ENCODE peak calls at places on chromosomes 13 and 19, in seven cellular contexts. C is H1, S is GM12891, R is K562, J is HepG2, A is GM12878, M is SK-N-SH. V is an unnamed sample.

GRCh38 chr13:100533588-100534041 is 55.0 kb downstream of the GGACT start:
- DNase-seq in R (no peak), C (no peak), S (no peak), A (no peak), J (peak), M (no peak), V (no peak)

GRCh38 chr13:63567031-63567430 is 2151.4 kb upstream of the PCDH20 start:
- DNase-seq in A (no peak), M (no peak), R (no peak), C (no peak), J (no peak), S (no peak), V (no peak)

GRCh38 chr19:47284324-47284899 is 9.7 kb downstream of the INAFM1 start:
- DNase-seq in C (no peak), J (peak), R (peak), M (peak), A (no peak), S (no peak), V (no peak)

GRCh38 chr13:38399540-38399939 is 49.9 kb downstream of the UFM1 start:
- DNase-seq in A (no peak), R (no peak), C (no peak), S (no peak), J (no peak), M (no peak), V (no peak)

GRCh38 chr13:46232281-46232680 is 20.6 kb downstream of the LRRC63 start:
- DNase-seq in A (no peak), J (no peak), S (no peak), C (no peak), M (no peak), R (no peak), V (no peak)

GRCh38 chr13:24651718-24652345 is 28.4 kb upstream of the ATP12A start:
- DNase-seq in R (no peak), M (no peak), J (no peak), C (no peak), S (no peak), A (no peak), V (no peak)

GRCh38 chr19:14441041-14441938 is 8.2 kb downstream of the PKN1 start:
- DNase-seq in S (no peak), J (no peak), C (no peak), M (peak), A (no peak), R (no peak), V (no peak)

GRCh38 chr19:31946491-31946890 is 398.9 kb upstream of the ZNF507 start:
- DNase-seq in M (no peak), S (no peak), A (no peak), R (no peak), J (no peak), C (no peak), V (no peak)

GRCh38 chr13:98493035-98493401 is 83.9 kb downstream of the STK24 start:
- DNase-seq in C (no peak), M (no peak), S (no peak), A (no peak), J (no peak), R (no peak), V (no peak)

GRCh38 chr19:4660181-4660791 is 9.9 kb downstream of the MYDGF start:
- DNase-seq in A (no peak), J (peak), R (peak), C (no peak), S (no peak), M (no peak), V (no peak)

GRCh38 chr19:17703823-17704463 is 15.3 kb upstream of the MAP1S start:
- DNase-seq in S (no peak), J (peak), C (no peak), M (peak), R (peak), A (no peak), V (no peak)

GRCh38 chr13:36418022-36418805 is 14.1 kb upstream of the CCNA1 start:
- DNase-seq in M (no peak), A (peak), R (no peak), S (no peak), J (no peak), C (no peak), V (no peak)

GRCh38 chr19:44961821-44962220 is 6.6 kb downstream of the CLPTM1 start:
- DNase-seq in C (no peak), R (no peak), M (no peak), S (no peak), A (no peak), J (no peak), V (no peak)

GRCh38 chr19:29843180-29844051 is 31.6 kb downstream of the CCNE1 start:
- DNase-seq in A (no peak), C (no peak), R (peak), S (no peak), J (no peak), M (no peak), V (no peak)

DNA sequence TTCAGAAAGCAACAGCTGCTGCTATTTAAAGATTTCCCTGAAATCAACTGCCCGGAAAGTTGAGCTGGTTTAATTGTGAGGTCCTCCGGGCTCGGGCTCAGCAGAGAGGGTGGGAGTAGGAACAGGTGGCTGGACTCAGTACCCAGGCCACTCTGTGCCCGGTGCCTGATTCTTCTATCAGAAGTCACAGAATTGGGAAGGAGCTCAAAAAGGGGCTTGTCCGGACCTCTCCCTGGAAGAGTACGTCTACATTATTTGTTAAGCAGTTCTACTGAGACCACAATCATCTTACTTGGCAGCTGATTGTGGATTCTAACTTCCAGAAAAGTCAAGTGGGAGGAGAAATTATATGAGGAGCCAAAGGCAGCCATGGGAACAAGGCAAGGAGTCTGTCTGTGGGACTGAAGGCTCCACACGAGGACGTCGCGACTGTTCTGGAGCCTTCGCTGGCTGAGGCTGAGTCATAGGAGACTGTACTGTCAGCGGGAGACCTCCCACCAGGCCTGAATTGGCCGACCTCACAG is 91.7 kb upstream of the ANKRD10 start:
- DNase-seq in C (no peak), J (no peak), M (no peak), A (no peak), R (peak), S (no peak), V (no peak)
- TF ChIP-seq POLR2AphosphoS5 in C (no peak), J (no peak), M (no peak), A (no peak), R (no peak), S (no peak), V (no peak)

DNA sequence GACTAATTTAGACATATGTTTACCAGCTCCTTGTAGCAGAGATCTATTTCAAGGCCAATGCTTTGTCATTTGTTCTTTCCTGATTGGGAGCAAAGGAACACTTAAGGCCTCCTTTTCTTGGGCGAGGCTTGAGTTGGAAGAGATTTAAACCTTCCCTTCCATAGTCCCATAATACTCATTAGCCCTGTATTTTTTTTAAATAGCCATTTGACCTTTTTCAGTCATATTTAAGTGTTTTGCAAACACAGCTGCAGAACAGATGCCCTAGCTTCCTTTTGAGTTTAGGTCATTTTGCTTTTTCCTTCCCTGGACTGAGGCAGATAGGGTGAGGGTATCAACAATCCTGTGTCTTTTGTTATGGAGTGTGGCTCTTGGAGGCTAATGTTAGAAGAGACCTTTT is 198.3 kb downstream of the NBEA start:
- DNase-seq in S (no peak), A (no peak), M (no peak), C (no peak), R (no peak), J (no peak), V (no peak)
- TF ChIP-seq TAF1 in S (no peak), A (no peak), M (no peak), C (no peak), R (no peak), J (no peak), V (no peak)

GRCh38 chr13:30113531-30113930 is 193.8 kb downstream of the KATNAL1 start:
- DNase-seq in J (no peak), M (no peak), C (no peak), S (no peak), A (no peak), R (peak), V (no peak)

GRCh38 chr13:30111810-30112209 is 195.5 kb downstream of the KATNAL1 start:
- DNase-seq in A (no peak), M (no peak), C (no peak), R (no peak), S (no peak), J (peak), V (no peak)

GRCh38 chr13:30114586-30115256 is 192.6 kb downstream of the KATNAL1 start:
- DNase-seq in J (peak), A (no peak), S (peak), M (peak), C (peak), R (peak), V (peak)

GRCh38 chr13:30113983-30114491 is 193.3 kb downstream of the KATNAL1 start:
- DNase-seq in A (no peak), M (no peak), S (no peak), J (peak), R (peak), C (no peak), V (no peak)

DNA sequence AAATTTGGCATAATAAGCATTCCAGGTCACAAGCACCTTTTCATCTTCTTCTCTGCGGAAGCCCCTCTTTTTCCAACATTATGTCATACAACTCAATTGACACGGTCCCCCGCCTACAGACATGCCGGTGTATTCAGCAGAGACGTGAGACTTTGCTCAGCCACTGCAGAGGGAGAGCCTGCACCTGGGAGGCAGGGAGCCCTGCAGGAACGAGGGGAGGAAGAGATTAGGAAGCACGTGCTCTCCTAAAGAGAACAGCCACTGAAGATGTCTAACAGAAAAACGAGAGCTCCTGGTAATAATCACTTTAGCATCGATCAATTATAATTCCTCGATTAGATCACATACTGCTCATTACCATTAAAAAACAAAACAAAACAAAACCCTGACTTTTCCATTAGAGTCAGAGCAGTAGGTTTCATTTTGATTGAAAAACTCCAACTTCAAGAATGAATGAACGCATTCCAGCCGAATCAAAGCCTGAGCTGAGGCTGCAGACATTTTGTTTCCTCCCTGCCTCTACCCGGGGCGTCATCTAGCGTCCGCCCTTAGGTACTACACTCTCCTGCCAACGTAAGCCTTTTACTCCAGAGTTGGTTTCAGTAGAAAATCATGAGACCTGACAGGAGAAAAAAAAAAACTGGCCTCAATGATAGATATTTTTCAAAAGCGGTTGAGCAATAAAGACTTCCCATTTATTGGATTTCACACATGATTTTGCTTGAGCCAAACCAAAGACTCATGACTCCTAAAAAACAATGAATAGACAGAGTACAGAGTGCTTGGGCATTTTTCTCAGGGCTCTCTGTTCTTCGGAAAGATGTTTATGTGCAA is 194.5 kb downstream of the KATNAL1 start:
- DNase-seq in C (peak), J (peak), S (peak), A (no peak), M (peak), R (peak), V (peak)
- TF ChIP-seq POLR2AphosphoS5 in C (no peak), J (no peak), S (no peak), A (no peak), M (no peak), R (no peak), V (no peak)

GRCh38 chr19:6220385-6221191 is 59.2 kb downstream of the MLLT1 start:
- DNase-seq in C (no peak), M (no peak), A (no peak), R (no peak), S (no peak), J (no peak), V (no peak)
- TF ChIP-seq TAF1 in C (no peak), M (no peak), A (no peak), R (no peak), S (no peak), J (no peak), V (no peak)

GRCh38 chr19:12996542-12997094 is 1.3 kb downstream of the NFIX start:
- DNase-seq in A (no peak), C (no peak), J (peak), R (peak), M (peak), S (no peak), V (no peak)
- TF ChIP-seq POLR2AphosphoS5 in A (no peak), C (no peak), J (no peak), R (no peak), M (no peak), S (no peak), V (no peak)

DNA sequence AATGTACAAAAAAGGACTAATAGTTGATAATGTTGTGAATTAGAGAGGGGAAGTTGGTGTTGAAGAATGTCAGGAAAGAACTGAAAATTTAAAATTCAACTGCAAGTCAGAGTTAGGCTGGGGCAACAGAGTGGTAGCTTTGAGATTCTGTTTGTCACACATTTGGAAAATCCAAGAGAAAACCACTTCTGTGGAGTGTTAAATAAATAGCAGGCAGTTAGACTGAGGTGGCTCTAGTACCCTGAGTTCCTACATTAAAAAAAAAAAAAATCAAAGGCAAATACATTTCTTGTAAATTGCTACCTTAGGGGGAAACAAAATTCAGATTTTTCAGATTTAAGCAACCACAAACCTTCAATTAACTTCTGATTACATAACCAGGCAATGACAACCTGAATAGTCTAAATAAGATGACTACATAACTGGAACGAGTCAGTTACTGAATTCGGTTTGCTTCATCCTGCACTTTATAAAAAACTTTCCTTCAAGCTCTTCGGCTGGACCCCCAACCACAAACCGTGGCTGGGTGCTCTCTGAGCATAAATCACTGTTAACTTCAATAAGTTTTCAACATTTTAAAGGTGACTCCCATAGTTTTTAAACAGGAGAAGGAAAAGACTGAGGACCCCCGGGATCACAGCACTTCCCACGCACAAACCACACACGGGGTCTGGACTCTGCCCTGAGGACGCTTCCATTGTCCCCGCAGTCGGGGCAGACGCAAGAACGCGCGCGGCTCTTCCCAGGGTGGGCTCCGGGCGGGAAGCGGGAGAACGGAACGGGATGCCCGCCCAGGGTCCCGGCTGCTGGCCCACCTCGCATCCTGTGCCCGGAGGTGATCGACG is 725 bp downstream of the ZNF682 start:
- DNase-seq in R (no peak), C (no peak), A (no peak), M (no peak), S (no peak), J (no peak), V (no peak)
- TF ChIP-seq TAF1 in R (no peak), C (no peak), A (no peak), M (no peak), S (no peak), J (no peak), V (no peak)

GRCh38 chr19:2723747-2724146 is 2.6 kb upstream of the DIRAS1 start:
- DNase-seq in R (peak), S (no peak), A (no peak), M (no peak), J (no peak), C (no peak), V (peak)

GRCh38 chr19:2723345-2723715 is 2.2 kb upstream of the DIRAS1 start:
- DNase-seq in M (no peak), R (no peak), S (no peak), C (no peak), J (no peak), A (no peak), V (peak)

GRCh38 chr19:2722541-2723344 is 1.6 kb upstream of the DIRAS1 start:
- DNase-seq in J (no peak), M (peak), S (no peak), A (no peak), R (peak), C (no peak), V (peak)

GRCh38 chr19:2726160-2726855 is 5.1 kb upstream of the DIRAS1 start:
- DNase-seq in J (no peak), M (peak), A (no peak), R (no peak), C (no peak), S (no peak), V (peak)

DNA sequence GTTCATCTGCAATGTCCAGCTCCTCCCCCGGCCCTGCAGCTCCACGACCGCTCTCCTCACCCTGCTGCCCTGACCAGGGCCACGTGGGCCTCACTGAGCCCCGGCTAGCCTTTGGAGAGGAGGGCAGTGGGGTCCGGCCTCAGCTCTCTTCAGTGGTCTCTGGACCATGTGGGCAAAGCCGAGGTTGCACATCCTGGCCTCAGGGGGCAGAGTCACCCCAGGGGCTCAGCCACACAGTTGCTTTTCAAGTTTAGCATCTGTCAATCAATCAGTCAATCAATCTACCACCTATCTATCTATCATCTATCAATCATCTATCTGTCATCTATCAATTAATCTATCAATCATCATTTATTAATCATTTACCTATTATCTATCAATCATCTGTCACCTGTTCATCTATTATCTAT is 3.0 kb upstream of the DIRAS1 start:
- DNase-seq in M (peak), R (no peak), J (no peak), C (no peak), S (no peak), A (no peak), V (peak)
- TF ChIP-seq POLR2AphosphoS5 in M (no peak), R (no peak), J (no peak), C (no peak), S (no peak), A (no peak), V (no peak)

GRCh38 chr19:13398780-13399726 is 107.2 kb downstream of the CACNA1A start:
- DNase-seq in A (no peak), M (no peak), S (no peak), C (no peak), R (peak), J (no peak), V (no peak)
- TF ChIP-seq TAF1 in A (no peak), M (no peak), S (no peak), C (no peak), R (no peak), J (no peak), V (no peak)

DNA sequence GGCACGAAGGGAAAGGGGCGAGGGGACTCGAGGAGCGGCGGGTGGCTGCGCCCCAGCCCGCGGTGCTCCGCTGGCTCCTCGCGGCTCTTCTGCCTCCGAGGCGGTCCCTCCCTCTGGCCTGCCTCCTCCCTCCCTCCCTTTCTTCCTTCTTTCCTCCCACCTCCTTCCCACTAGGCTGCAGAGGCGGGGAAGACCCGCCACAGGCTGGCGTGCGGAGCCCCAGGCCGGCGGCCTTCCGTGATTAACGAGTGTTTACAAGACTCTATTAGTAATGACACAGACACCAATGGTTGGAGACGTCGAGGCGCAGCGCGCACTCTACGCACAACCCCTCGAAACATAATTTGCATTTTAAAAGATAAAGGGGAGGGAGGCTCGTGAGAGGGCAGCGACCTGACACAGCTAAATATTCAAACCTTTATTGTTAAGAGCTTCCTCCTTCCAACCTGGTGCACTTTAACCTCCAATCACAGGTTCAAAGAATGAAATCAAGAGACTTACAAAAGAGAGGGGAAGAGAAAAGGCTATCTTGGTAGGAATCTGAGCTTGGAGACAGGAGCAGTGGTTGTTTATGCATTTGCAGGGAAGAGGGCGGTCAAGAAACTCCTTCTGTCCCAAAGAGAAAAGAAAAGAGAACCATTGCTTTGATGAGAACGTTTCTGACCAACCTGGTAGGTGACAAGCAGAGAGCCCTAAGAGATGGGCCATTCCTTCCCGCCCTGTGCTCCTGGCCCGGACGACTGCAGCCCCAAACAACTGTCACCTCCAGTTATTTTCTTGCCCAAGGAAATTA is at the start of gene CDX2:
- DNase-seq in M (peak), R (no peak), S (no peak), J (no peak), C (no peak), A (no peak), V (no peak)
- TF ChIP-seq POLR2AphosphoS5 in M (no peak), R (no peak), S (no peak), J (no peak), C (no peak), A (no peak), V (no peak)